ENCODE peak calls at places on chromosomes 6 and 20, in five cellular contexts. G is activated CD8-positive, alpha-beta memory T cell treated with anti-CD3 and anti-CD28 coated beads for 48 hours; Y is activated naive CD8-positive, alpha-beta T cell treated with anti-CD3 and anti-CD28 coated beads for 36 hours; L is mesothelial cell of epicardium; W is HTR-8/SVneo. I is an unnamed sample.
A peak's percentile ranks its signal among the peaks of the same experiment; 100 is the strongest.

GRCh38 chr6:42021847-42022754 is 28.2 kb upstream of the TAF8 start:
- DNase-seq in G (no peak), Y (peak; percentile 77), L (no peak), W (no peak), I (no peak)

GRCh38 chr6:42451146-42451594 is 556 bp downstream of the TRERF1 start:
- DNase-seq in G (no peak), Y (peak; percentile 21), L (no peak), W (peak; percentile 28), I (no peak)

GRCh38 chr6:88376759-88377387 is 210.7 kb upstream of the CNR1 start:
- DNase-seq in G (no peak), Y (no peak), L (no peak), W (peak; percentile 41), I (no peak)

GRCh38 chr6:112372213-112372806 is 25.2 kb downstream of the RFPL4B start:
- DNase-seq in G (no peak), Y (no peak), L (no peak), W (peak; percentile 29), I (no peak)

GRCh38 chr6:155265843-155266535 is 2.2 kb downstream of the CLDN20 start:
- DNase-seq in G (no peak), Y (no peak), L (no peak), W (no peak), I (no peak)

GRCh38 chr6:153368131-153368530 is 237.0 kb upstream of the RGS17 start:
- DNase-seq in G (no peak), Y (no peak), L (no peak), W (no peak), I (no peak)

GRCh38 chr20:50395258-50395729 is 114.9 kb upstream of the PTPN1 start:
- DNase-seq in G (no peak), Y (no peak), L (no peak), W (peak; percentile 42), I (peak; percentile 81)

GRCh38 chr20:59153355-59153681 is 10.3 kb upstream of the ZNF831 start:
- DNase-seq in G (no peak), Y (no peak), L (no peak), W (no peak), I (no peak)

GRCh38 chr6:4950076-4950475 is 53.8 kb downstream of the RPP40 start:
- DNase-seq in G (no peak), Y (no peak), L (no peak), W (no peak), I (no peak)

GRCh38 chr6:158638393-158638792 is 6.2 kb downstream of the DYNLT1 start:
- DNase-seq in G (no peak), Y (no peak), L (no peak), W (no peak), I (no peak)

GRCh38 chr20:50558483-50558925 is 48.3 kb downstream of the PTPN1 start:
- DNase-seq in G (no peak), Y (no peak), L (no peak), W (peak; percentile 97), I (no peak)

GRCh38 chr6:6811151-6812002 is 222.9 kb downstream of the LY86 start:
- DNase-seq in G (no peak), Y (peak; percentile 14), L (no peak), W (peak; percentile 70), I (no peak)

GRCh38 chr20:32580970-32581838 is 3.9 kb downstream of the NOL4L start:
- DNase-seq in G (no peak), Y (no peak), L (no peak), W (no peak), I (no peak)

GRCh38 chr20:25622450-25623224 is 1.2 kb downstream of the NANP start:
- DNase-seq in G (no peak), Y (no peak), L (no peak), W (no peak), I (no peak)

GRCh38 chr6:125995972-125996580 is 9.7 kb downstream of the TRMT11 start:
- DNase-seq in G (peak; percentile 38), Y (peak; percentile 70), L (peak; percentile 34), W (peak; percentile 49), I (no peak)

GRCh38 chr20:44916586-44916985 is 6.7 kb downstream of the PABPC1L start:
- DNase-seq in G (no peak), Y (no peak), L (no peak), W (no peak), I (no peak)

GRCh38 chr6:29563435-29563834 is 3.9 kb upstream of the UBD start:
- DNase-seq in G (no peak), Y (no peak), L (no peak), W (no peak), I (no peak)

GRCh38 chr20:61134286-61135035 is 117.6 kb upstream of the CDH4 start:
- DNase-seq in G (no peak), Y (no peak), L (no peak), W (peak; percentile 49), I (no peak)

GRCh38 chr6:223763-224162 is 68.5 kb upstream of the DUSP22 start:
- DNase-seq in G (no peak), Y (no peak), L (no peak), W (no peak), I (no peak)

GRCh38 chr20:40956503-40956902 is 72.1 kb upstream of the TOP1 start:
- DNase-seq in G (no peak), Y (no peak), L (no peak), W (no peak), I (no peak)

I was measured in suprapubic skin.